ENCODE peak calls at places on chromosomes 16 and 17, in four cellular contexts. T is HEK293T, Y is K562, J is HepG2. S is an unnamed sample.

GRCh38 chr16:65666132-65666869 is 544.4 kb upstream of the CDH11 start:
- DNase-seq in T (no peak), Y (no peak), J (peak; percentile 81), S (no peak)

GRCh38 chr16:20938426-20938825 is 37.9 kb downstream of the LYRM1 start:
- DNase-seq in T (no peak), Y (no peak), J (no peak), S (no peak)

GRCh38 chr16:20854963-20855362 is 45.2 kb downstream of the DCUN1D3 start:
- DNase-seq in T (no peak), Y (no peak), J (peak; percentile 26), S (no peak)

GRCh38 chr16:15907863-15908478 is 19.6 kb upstream of the CEP20 start:
- DNase-seq in T (peak; percentile 71), Y (peak; percentile 88), J (peak; percentile 89), S (peak; percentile 81)

GRCh38 chr16:12674096-12674495 is 129.6 kb downstream of the CPPED1 start:
- DNase-seq in T (no peak), Y (no peak), J (no peak), S (no peak)

GRCh38 chr17:80782536-80783427 is 208.9 kb upstream of the CHMP6 start:
- DNase-seq in T (no peak), Y (no peak), J (no peak), S (no peak)

GRCh38 chr17:74776990-74777389 is 845 bp upstream of the NAT9 start:
- DNase-seq in T (no peak), Y (no peak), J (no peak), S (no peak)

GRCh38 chr16:13426279-13426678 is 493.7 kb upstream of the ERCC4 start:
- DNase-seq in T (no peak), Y (peak; percentile 19), J (peak; percentile 60), S (peak; percentile 39)

GRCh38 chr16:4660454-4661007 is 32.8 kb upstream of the NUDT16L1 start:
- DNase-seq in T (no peak), Y (no peak), J (peak; percentile 84), S (no peak)

GRCh38 chr16:35639233-35640205 is 2180.1 kb downstream of the TP53TG3F start:
- DNase-seq in T (no peak), Y (no peak), J (no peak), S (no peak)

GRCh38 chr16:75471723-75472634 is 7.5 kb upstream of the TMEM170A start:
- DNase-seq in T (peak; percentile 79), Y (peak; percentile 73), J (peak; percentile 61), S (peak; percentile 48)

GRCh38 chr16:85206472-85207356 is 94.4 kb upstream of the CIBAR2 start:
- DNase-seq in T (no peak), Y (no peak), J (no peak), S (no peak)

GRCh38 chr17:28878981-28879380 is 18.6 kb downstream of the FLOT2 start:
- DNase-seq in T (peak; percentile 32), Y (peak; percentile 79), J (peak; percentile 57), S (peak; percentile 80)

GRCh38 chr17:39607851-39608130 is at the start of gene NEUROD2:
- DNase-seq in T (no peak), Y (no peak), J (no peak), S (no peak)

GRCh38 chr16:48609453-48610023 is 442 bp downstream of the N4BP1 start:
- DNase-seq in T (peak; percentile 61), Y (peak; percentile 72), J (no peak), S (peak; percentile 56)

GRCh38 chr16:2149630-2150417 is 1.4 kb downstream of the RAB26 start:
- DNase-seq in T (no peak), Y (no peak), J (peak; percentile 42), S (peak; percentile 40)

GRCh38 chr17:44314524-44314868 is 6.1 kb downstream of the RUNDC3A start:
- DNase-seq in T (no peak), Y (no peak), J (no peak), S (no peak)

GRCh38 chr17:36980281-36980761 is 31.6 kb downstream of the AATF start:
- DNase-seq in T (no peak), Y (no peak), J (no peak), S (no peak)

GRCh38 chr16:66561381-66562080 is 4.7 kb upstream of the CMTM1 start:
- DNase-seq in T (no peak), Y (no peak), J (no peak), S (no peak)

GRCh38 chr16:76748698-76749097 is 442.3 kb upstream of the MON1B start:
- DNase-seq in T (no peak), Y (no peak), J (no peak), S (no peak)

GRCh38 chr16:31253642-31254045 is 6.1 kb upstream of the ITGAM start:
- DNase-seq in T (no peak), Y (peak; percentile 74), J (peak; percentile 23), S (no peak)

GRCh38 chr16:48350716-48351115 is 34.5 kb downstream of the SIAH1 start:
- DNase-seq in T (no peak), Y (no peak), J (no peak), S (no peak)

GRCh38 chr16:87436225-87437172 is 44.4 kb downstream of the MAP1LC3B start:
- DNase-seq in T (no peak), Y (no peak), J (no peak), S (no peak)

GRCh38 chr17:27994586-27994985 is 47.9 kb upstream of the NLK start:
- DNase-seq in T (no peak), Y (no peak), J (no peak), S (no peak)

GRCh38 chr17:70523407-70523806 is 354.1 kb downstream of the KCNJ2 start:
- DNase-seq in T (no peak), Y (no peak), J (no peak), S (no peak)

GRCh38 chr17:59234631-59235030 is 14.3 kb downstream of the GDPD1 start:
- DNase-seq in T (no peak), Y (no peak), J (no peak), S (no peak)

GRCh38 chr16:22213801-22214200 is 7.7 kb downstream of the EEF2K start:
- DNase-seq in T (no peak), Y (no peak), J (no peak), S (no peak)

GRCh38 chr16:87698676-87699179 is 67.1 kb downstream of the KLHDC4 start:
- DNase-seq in T (no peak), Y (no peak), J (no peak), S (no peak)

GRCh38 chr16:87930456-87930855 is 5.9 kb downstream of the CA5A start:
- DNase-seq in T (peak; percentile 49), Y (peak; percentile 43), J (peak; percentile 23), S (peak; percentile 57)

GRCh38 chr17:51770031-51770759 is 388.3 kb downstream of the CA10 start:
- DNase-seq in T (no peak), Y (no peak), J (no peak), S (no peak)

GRCh38 chr17:16980061-16980460 is 8.1 kb upstream of the TNFRSF13B start:
- DNase-seq in T (no peak), Y (no peak), J (no peak), S (no peak)

GRCh38 chr16:48524348-48525200 is 85.4 kb downstream of the N4BP1 start:
- DNase-seq in T (no peak), Y (no peak), J (peak; percentile 56), S (no peak)

GRCh38 chr16:69725480-69726312 is 664 bp downstream of the NQO1 start:
- DNase-seq in T (no peak), Y (no peak), J (peak; percentile 28), S (no peak)
- TF ChIP-seq ELF4 in T (no peak), Y (no peak), J (no peak), S (no peak)

DNA sequence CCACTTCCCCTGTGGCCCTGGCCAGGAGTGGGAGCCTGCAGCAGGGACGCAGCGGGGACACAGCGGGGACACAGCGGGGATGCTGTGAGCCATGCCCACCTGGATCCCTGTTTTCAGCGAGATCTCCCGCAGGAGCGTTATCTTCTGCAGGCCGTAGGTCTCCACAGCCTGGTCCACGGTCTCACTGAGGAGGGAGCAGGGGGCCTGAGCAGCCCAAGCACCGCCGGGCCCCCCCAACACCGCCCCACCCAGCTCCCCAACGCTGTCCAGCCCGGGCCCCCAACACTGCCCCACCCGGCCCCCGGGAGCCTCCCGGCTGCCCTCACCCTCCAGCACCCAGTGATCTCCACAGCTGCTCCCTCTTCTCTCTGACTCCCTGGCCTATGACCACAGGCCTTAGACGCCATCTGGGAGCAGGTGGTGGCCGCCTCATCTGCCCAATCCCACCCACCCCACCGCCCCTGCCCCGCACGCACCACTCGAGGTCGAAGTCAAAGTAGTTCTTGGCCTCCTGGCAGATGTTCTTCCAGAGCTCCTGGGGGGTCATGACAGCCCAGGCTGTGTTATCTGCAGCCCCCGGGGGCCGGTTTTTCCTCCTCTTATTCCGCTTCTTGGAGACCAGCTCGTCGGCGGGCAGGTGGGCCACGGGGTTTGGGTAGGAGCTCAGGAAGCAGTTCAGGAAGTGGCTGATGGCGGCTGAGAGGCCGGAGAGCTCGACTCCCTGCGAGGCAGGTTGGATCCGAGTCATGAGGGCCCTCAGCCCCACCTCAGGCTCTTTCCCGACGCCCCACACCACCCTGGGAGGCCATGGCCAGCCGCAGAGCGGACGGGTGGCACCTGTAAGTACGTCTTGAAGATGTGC is 17.0 kb downstream of the CLUH start:
- DNase-seq in T (no peak), Y (no peak), J (no peak), S (peak; percentile 7)
- TF ChIP-seq ELF4 in T (no peak), Y (no peak), J (no peak), S (no peak)

GRCh38 chr17:30812218-30813177 is 12.0 kb downstream of the CRLF3 start:
- DNase-seq in T (no peak), Y (no peak), J (no peak), S (no peak)

GRCh38 chr17:30809867-30810266 is 14.6 kb downstream of the CRLF3 start:
- DNase-seq in T (no peak), Y (no peak), J (no peak), S (no peak)

GRCh38 chr17:30805944-30806456 is 18.5 kb downstream of the CRLF3 start:
- DNase-seq in T (no peak), Y (no peak), J (no peak), S (no peak)

GRCh38 chr17:30808785-30809286 is 15.7 kb downstream of the CRLF3 start:
- DNase-seq in T (no peak), Y (no peak), J (no peak), S (no peak)
- TF ChIP-seq ELF4 in T (no peak), Y (no peak), J (no peak), S (no peak)

DNA sequence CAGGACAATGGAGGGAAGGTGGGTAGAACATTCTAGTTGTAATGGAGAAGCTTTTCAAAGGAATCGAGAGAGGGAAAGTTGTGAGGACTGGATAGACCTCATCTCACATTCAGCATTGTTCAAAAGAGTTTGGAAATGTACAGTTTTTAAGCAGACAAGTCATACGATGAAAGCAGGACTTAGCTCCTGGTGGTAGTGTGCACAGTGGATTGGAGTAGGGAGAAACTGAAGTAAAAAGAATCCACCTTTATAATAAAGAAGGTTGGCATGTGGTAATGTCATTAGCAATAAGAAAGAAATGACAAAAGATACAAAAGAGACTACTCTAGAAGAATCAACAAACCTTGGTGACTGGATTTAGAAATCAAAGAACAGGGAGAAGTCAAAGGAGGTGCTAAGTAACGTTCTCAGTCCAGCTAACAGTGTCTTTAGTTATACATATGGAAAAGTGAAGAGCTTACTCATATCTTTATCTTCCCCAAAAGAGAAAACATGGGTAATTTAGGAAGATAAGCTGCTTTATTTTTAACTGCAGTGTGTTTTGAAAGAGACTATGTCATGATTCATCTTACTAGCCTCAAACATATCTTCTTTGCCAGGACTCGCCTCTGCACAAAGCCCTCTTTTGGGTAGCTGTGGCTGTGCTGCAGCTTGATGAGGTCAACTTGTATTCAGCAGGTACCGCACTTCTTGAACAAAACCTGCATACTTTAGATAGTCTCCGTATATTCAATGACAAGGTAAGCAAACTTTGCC is 18.7 kb upstream of the EVI2A start:
- DNase-seq in T (no peak), Y (peak; percentile 37), J (no peak), S (no peak)
- TF ChIP-seq ELF4 in T (no peak), Y (no peak), J (no peak), S (no peak)